ENCODE peak calls at places on chromosomes 3 and 15, in five cellular contexts. Q is mesenchymal stem cell, R is IMR-90, N is H1, F is H9. H is an unnamed sample.

GRCh38 chr15:59367022-59367451 is 5.6 kb downstream of the MYO1E start:
- DNase-seq in Q (no peak), R (no peak), N (no peak), F (no peak), H (no peak)

GRCh38 chr3:111963424-111963823 is 15.4 kb upstream of the ABHD10 start:
- DNase-seq in Q (peak), R (peak), N (no peak), F (no peak), H (no peak)

GRCh38 chr3:177538064-177538742 is 340.9 kb upstream of the TBL1XR1 start:
- DNase-seq in Q (peak), R (peak), N (no peak), F (no peak), H (no peak)

GRCh38 chr3:141444586-141445285 is 42.1 kb upstream of the RASA2 start:
- DNase-seq in Q (peak), R (no peak), N (no peak), F (no peak), H (no peak)

GRCh38 chr3:145017959-145018358 is 1046.3 kb downstream of the DIPK2A start:
- DNase-seq in Q (peak), R (peak), N (no peak), F (no peak), H (no peak)

GRCh38 chr3:153463895-153464294 is 301.9 kb downstream of the RAP2B start:
- DNase-seq in Q (no peak), R (no peak), N (no peak), F (no peak), H (no peak)

GRCh38 chr3:100103558-100104441 is 10.5 kb downstream of the FILIP1L start:
- DNase-seq in Q (peak), R (peak), N (no peak), F (no peak), H (no peak)

GRCh38 chr3:64272271-64272670 is 47.0 kb upstream of the PRICKLE2 start:
- DNase-seq in Q (no peak), R (no peak), N (no peak), F (no peak), H (no peak)

GRCh38 chr15:63481105-63481810 is 23.1 kb upstream of the USP3 start:
- DNase-seq in Q (peak), R (peak), N (no peak), F (no peak), H (no peak)

GRCh38 chr3:113626513-113627371 is 69.7 kb downstream of the USF3 start:
- DNase-seq in Q (peak), R (peak), N (peak), F (peak), H (peak)

GRCh38 chr3:131081224-131081623 is 54.5 kb downstream of the NEK11 start:
- DNase-seq in Q (no peak), R (no peak), N (no peak), F (no peak), H (no peak)

GRCh38 chr15:41971089-41971892 is 1.1 kb downstream of the EHD4 start:
- DNase-seq in Q (peak), R (peak), N (no peak), F (peak), H (peak)

GRCh38 chr3:69292185-69292584 is 93.7 kb downstream of the FRMD4B start:
- DNase-seq in Q (no peak), R (no peak), N (no peak), F (no peak), H (no peak)

GRCh38 chr3:42439461-42440075 is 29.2 kb upstream of the LYZL4 start:
- DNase-seq in Q (no peak), R (no peak), N (no peak), F (no peak), H (no peak)

GRCh38 chr15:64527263-64527984 is 67.0 kb downstream of the ZNF609 start:
- DNase-seq in Q (peak), R (peak), N (no peak), F (no peak), H (no peak)
- H3K4me2 ChIP-seq in Q (no peak), R (peak), N (no peak), F (no peak), H (no peak)

DNA sequence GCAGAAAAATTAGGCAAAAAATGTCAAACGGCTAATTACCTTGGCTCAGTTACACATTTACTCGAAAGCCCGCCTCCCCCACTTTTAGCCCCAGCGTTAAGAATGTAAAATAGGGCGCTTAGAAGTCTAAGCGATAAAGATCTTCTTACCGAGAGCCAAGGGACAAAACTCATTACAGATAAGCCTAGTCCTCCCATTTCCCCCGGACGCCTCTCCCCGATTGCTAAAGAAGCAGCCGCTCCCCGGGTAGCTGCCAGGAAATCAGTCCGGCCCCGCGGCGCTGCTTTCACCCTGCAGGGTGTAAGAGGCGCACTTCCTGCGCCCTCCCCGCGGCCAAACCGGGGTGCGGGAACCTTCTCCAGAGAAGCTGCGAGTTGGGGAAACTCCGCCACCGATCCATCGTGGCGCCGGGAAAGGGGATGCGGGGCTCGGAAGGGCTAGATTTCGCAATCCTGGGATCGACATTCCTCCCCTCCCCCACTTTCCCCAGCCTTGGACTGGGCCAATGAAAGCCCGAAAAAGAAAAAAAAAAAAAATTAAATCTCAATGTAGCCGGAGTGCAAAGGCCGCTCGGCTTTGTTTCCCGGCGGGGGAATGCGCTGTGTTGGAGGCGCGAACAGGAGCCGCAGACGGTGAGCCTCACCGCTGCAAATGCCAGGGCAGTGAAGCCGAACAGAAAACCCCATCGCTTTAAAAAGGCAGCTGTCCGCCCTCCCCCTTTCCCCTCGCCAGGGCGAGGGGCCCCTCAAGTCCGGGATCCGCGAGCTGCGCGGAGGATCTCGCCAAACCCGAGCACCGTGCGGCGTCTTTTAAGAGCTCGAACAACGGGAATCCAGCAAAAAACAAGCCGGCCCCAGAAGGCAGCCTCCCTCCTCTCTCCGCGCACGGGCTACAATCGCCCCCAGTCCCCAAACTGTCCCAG is 658 bp upstream of the PTPRG start:
- DNase-seq in Q (peak), R (peak), N (peak), F (peak), H (peak)
- H3K14ac ChIP-seq in Q (no peak), R (peak), N (no peak), F (peak), H (peak)

GRCh38 chr3:27729748-27730611 is 7.9 kb upstream of the EOMES start:
- DNase-seq in Q (no peak), R (no peak), N (no peak), F (peak), H (no peak)
- H3K4me2 ChIP-seq in Q (no peak), R (no peak), N (peak), F (peak), H (peak)

DNA sequence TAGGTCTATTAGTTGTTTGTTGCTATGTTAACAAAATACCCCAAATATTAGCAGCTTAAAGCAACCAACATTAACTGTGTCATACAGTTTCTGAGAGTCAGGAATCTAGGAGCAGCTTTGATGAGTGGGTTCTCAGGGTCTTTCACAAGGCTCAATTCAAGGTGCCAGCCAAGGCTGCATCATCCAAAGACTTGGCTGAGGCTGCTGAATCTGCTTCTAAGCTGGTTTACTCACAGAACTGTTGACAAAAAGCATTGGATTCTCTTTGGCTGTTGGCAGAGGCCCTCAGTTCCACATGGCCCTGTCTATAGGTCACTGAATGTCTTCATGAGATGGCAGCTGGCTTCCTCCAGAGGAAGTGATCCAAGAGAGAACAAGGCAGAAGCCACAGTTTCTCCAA is 40.3 kb upstream of the TSC22D2 start:
- DNase-seq in Q (no peak), R (no peak), N (no peak), F (no peak), H (no peak)
- H3K14ac ChIP-seq in Q (no peak), R (peak), N (no peak), F (no peak), H (no peak)

H was measured in neuronal stem cell.